ENCODE peak calls at places on chromosomes 13 and 19, in six cellular contexts. One of them, this sample, is unnamed.

GRCh38 chr13:55999709-56000108 is 1141.0 kb upstream of the PRR20A start:
- DNase-seq in stromal cell of bone marrow: no peak
- DNase-seq in GM10248: no peak
- DNase-seq in aorta: no peak
- DNase-seq in GOT3: no peak
- DNase-seq in spleen: no peak
- DNase-seq in this sample: no peak

GRCh38 chr19:48090281-48090802 is 20.3 kb downstream of the PLA2G4C start:
- DNase-seq in aorta: no peak
- DNase-seq in GOT3: no peak
- DNase-seq in spleen: no peak
- DNase-seq in stromal cell of bone marrow: no peak
- DNase-seq in GM10248: no peak
- DNase-seq in this sample: no peak

GRCh38 chr13:110319397-110319773 is 12.3 kb downstream of the COL4A2 start:
- DNase-seq in GM10248: no peak
- DNase-seq in aorta: no peak
- DNase-seq in GOT3: no peak
- DNase-seq in stromal cell of bone marrow: no peak
- DNase-seq in spleen: no peak
- DNase-seq in this sample: no peak

GRCh38 chr13:105655046-105655445 is 880.4 kb downstream of the EFNB2 start:
- DNase-seq in aorta: no peak
- DNase-seq in spleen: no peak
- DNase-seq in stromal cell of bone marrow: peak
- DNase-seq in GOT3: no peak
- DNase-seq in GM10248: no peak
- DNase-seq in this sample: no peak

GRCh38 chr13:72290962-72291681 is 424.1 kb upstream of the DACH1 start:
- DNase-seq in GOT3: no peak
- DNase-seq in GM10248: no peak
- DNase-seq in aorta: no peak
- DNase-seq in spleen: no peak
- DNase-seq in stromal cell of bone marrow: peak
- DNase-seq in this sample: no peak

GRCh38 chr13:104321756-104322155 is 1255.5 kb upstream of the SLC10A2 start:
- DNase-seq in stromal cell of bone marrow: no peak
- DNase-seq in GOT3: no peak
- DNase-seq in spleen: no peak
- DNase-seq in GM10248: no peak
- DNase-seq in aorta: no peak
- DNase-seq in this sample: no peak

GRCh38 chr19:29294343-29294811 is 81.4 kb upstream of the UQCRFS1 start:
- DNase-seq in GM10248: no peak
- DNase-seq in spleen: no peak
- DNase-seq in stromal cell of bone marrow: no peak
- DNase-seq in aorta: no peak
- DNase-seq in GOT3: no peak
- DNase-seq in this sample: no peak

GRCh38 chr13:44755872-44756271 is 179.7 kb upstream of the TSC22D1 start:
- DNase-seq in GOT3: no peak
- DNase-seq in aorta: no peak
- DNase-seq in GM10248: no peak
- DNase-seq in stromal cell of bone marrow: peak
- DNase-seq in spleen: no peak
- DNase-seq in this sample: no peak

GRCh38 chr13:80630685-80631121 is 289.8 kb upstream of the SPRY2 start:
- DNase-seq in GM10248: no peak
- DNase-seq in stromal cell of bone marrow: peak
- DNase-seq in GOT3: no peak
- DNase-seq in aorta: no peak
- DNase-seq in spleen: no peak
- DNase-seq in this sample: no peak

GRCh38 chr19:29590278-29590677 is 15.8 kb upstream of the POP4 start:
- DNase-seq in GOT3: no peak
- DNase-seq in stromal cell of bone marrow: no peak
- DNase-seq in spleen: no peak
- DNase-seq in GM10248: no peak
- DNase-seq in aorta: no peak
- DNase-seq in this sample: no peak

GRCh38 chr13:34513526-34513925 is 428.5 kb upstream of the NBEA start:
- DNase-seq in aorta: no peak
- DNase-seq in GOT3: no peak
- DNase-seq in spleen: no peak
- DNase-seq in GM10248: no peak
- DNase-seq in stromal cell of bone marrow: no peak
- DNase-seq in this sample: no peak

GRCh38 chr13:28355822-28356371 is 139.0 kb downstream of the FLT1 start:
- DNase-seq in stromal cell of bone marrow: peak
- DNase-seq in GOT3: no peak
- DNase-seq in aorta: no peak
- DNase-seq in GM10248: no peak
- DNase-seq in spleen: no peak
- DNase-seq in this sample: no peak

GRCh38 chr19:52880895-52881389 is 16.5 kb downstream of the ZNF320 start:
- DNase-seq in GOT3: no peak
- DNase-seq in GM10248: no peak
- DNase-seq in stromal cell of bone marrow: no peak
- DNase-seq in aorta: no peak
- DNase-seq in spleen: no peak
- DNase-seq in this sample: no peak

GRCh38 chr19:55454787-55455243 is 6.6 kb downstream of the ISOC2 start:
- DNase-seq in GOT3: no peak
- DNase-seq in spleen: no peak
- DNase-seq in aorta: no peak
- DNase-seq in GM10248: peak
- DNase-seq in stromal cell of bone marrow: no peak
- DNase-seq in this sample: no peak

GRCh38 chr19:52991021-52991420 is 22.7 kb upstream of the ERVV-1 start:
- DNase-seq in GM10248: no peak
- DNase-seq in stromal cell of bone marrow: no peak
- DNase-seq in GOT3: no peak
- DNase-seq in spleen: no peak
- DNase-seq in aorta: no peak
- DNase-seq in this sample: no peak

GRCh38 chr19:18340990-18341868 is 831 bp downstream of the PGPEP1 start:
- DNase-seq in stromal cell of bone marrow: no peak
- DNase-seq in GM10248: peak
- DNase-seq in GOT3: no peak
- DNase-seq in spleen: peak
- DNase-seq in aorta: peak
- DNase-seq in this sample: peak

GRCh38 chr13:79533781-79534400 is 52.9 kb downstream of the NDFIP2 start:
- DNase-seq in spleen: no peak
- DNase-seq in GOT3: no peak
- DNase-seq in GM10248: no peak
- DNase-seq in stromal cell of bone marrow: no peak
- DNase-seq in aorta: no peak
- DNase-seq in this sample: no peak

GRCh38 chr13:74134777-74135305 is 637 bp upstream of the KLF12 start:
- DNase-seq in stromal cell of bone marrow: no peak
- DNase-seq in aorta: peak
- DNase-seq in spleen: no peak
- DNase-seq in GM10248: peak
- DNase-seq in GOT3: no peak
- DNase-seq in this sample: no peak

GRCh38 chr19:45514376-45515051 is 7.2 kb downstream of the VASP start:
- DNase-seq in aorta: no peak
- DNase-seq in stromal cell of bone marrow: no peak
- DNase-seq in spleen: no peak
- DNase-seq in GOT3: no peak
- DNase-seq in GM10248: no peak
- DNase-seq in this sample: no peak

GRCh38 chr19:28242317-28242927 is 970.5 kb downstream of the UQCRFS1 start:
- DNase-seq in GOT3: no peak
- DNase-seq in stromal cell of bone marrow: peak
- DNase-seq in GM10248: peak
- DNase-seq in spleen: no peak
- DNase-seq in aorta: no peak
- DNase-seq in this sample: no peak

GRCh38 chr19:47697863-47698609 is 15.2 kb upstream of the EHD2 start:
- DNase-seq in aorta: peak
- DNase-seq in stromal cell of bone marrow: peak
- DNase-seq in GOT3: peak
- DNase-seq in spleen: peak
- DNase-seq in GM10248: peak
- DNase-seq in this sample: peak

GRCh38 chr13:40388617-40389016 is 277.8 kb downstream of the FOXO1 start:
- DNase-seq in GOT3: no peak
- DNase-seq in stromal cell of bone marrow: no peak
- DNase-seq in GM10248: peak
- DNase-seq in aorta: peak
- DNase-seq in spleen: peak
- DNase-seq in this sample: peak

GRCh38 chr13:98761126-98761978 is 8.9 kb upstream of the SLC15A1 start:
- DNase-seq in stromal cell of bone marrow: peak
- DNase-seq in spleen: no peak
- DNase-seq in GOT3: no peak
- DNase-seq in GM10248: peak
- DNase-seq in aorta: no peak
- DNase-seq in this sample: no peak

GRCh38 chr19:35592226-35592625 is 6.3 kb downstream of the PMIS2 start:
- DNase-seq in aorta: no peak
- DNase-seq in spleen: no peak
- DNase-seq in stromal cell of bone marrow: peak
- DNase-seq in GOT3: no peak
- DNase-seq in GM10248: peak
- DNase-seq in this sample: no peak

This sample was measured in ureter.